ENCODE peak calls at places on chromosomes 6 and 20, in nine cellular contexts. One of them, this sample, is unnamed.

GRCh38 chr6:5315883-5316282 is 54.6 kb downstream of the FARS2 start:
- DNase-seq in kidney: no peak
- DNase-seq in left lung: no peak
- DNase-seq in lower lobe of right lung: no peak
- DNase-seq in heart left ventricle: no peak
- DNase-seq in cardiac muscle cell: no peak
- DNase-seq in CD4-positive, CD25-positive, alpha-beta regulatory T cell: no peak
- DNase-seq in stomach: no peak
- DNase-seq in fibroblast of lung: no peak
- DNase-seq in this sample: no peak

GRCh38 chr6:126176266-126176665 is 163.6 kb upstream of the CENPW start:
- DNase-seq in kidney: no peak
- DNase-seq in left lung: no peak
- DNase-seq in lower lobe of right lung: no peak
- DNase-seq in heart left ventricle: no peak
- DNase-seq in cardiac muscle cell: peak; percentile 50
- DNase-seq in CD4-positive, CD25-positive, alpha-beta regulatory T cell: no peak
- DNase-seq in stomach: no peak
- DNase-seq in fibroblast of lung: peak; percentile 50
- DNase-seq in this sample: no peak

GRCh38 chr20:15491564-15491963 is 1081.7 kb downstream of the KIF16B start:
- DNase-seq in kidney: no peak
- DNase-seq in left lung: no peak
- DNase-seq in lower lobe of right lung: no peak
- DNase-seq in heart left ventricle: no peak
- DNase-seq in cardiac muscle cell: no peak
- DNase-seq in CD4-positive, CD25-positive, alpha-beta regulatory T cell: no peak
- DNase-seq in stomach: peak; percentile 34
- DNase-seq in fibroblast of lung: no peak
- DNase-seq in this sample: no peak

GRCh38 chr6:43736844-43737243 is 33.2 kb upstream of the VEGFA start:
- DNase-seq in kidney: no peak
- DNase-seq in left lung: no peak
- DNase-seq in lower lobe of right lung: no peak
- DNase-seq in heart left ventricle: no peak
- DNase-seq in cardiac muscle cell: no peak
- DNase-seq in CD4-positive, CD25-positive, alpha-beta regulatory T cell: no peak
- DNase-seq in stomach: no peak
- DNase-seq in fibroblast of lung: no peak
- DNase-seq in this sample: peak; percentile 54

GRCh38 chr6:31952140-31952805 is 6.4 kb downstream of the CFB start:
- DNase-seq in kidney: peak; percentile 82
- DNase-seq in left lung: peak; percentile 53
- DNase-seq in lower lobe of right lung: peak; percentile 81
- DNase-seq in heart left ventricle: peak; percentile 73
- DNase-seq in cardiac muscle cell: peak; percentile 79
- DNase-seq in CD4-positive, CD25-positive, alpha-beta regulatory T cell: no peak
- DNase-seq in stomach: peak; percentile 75
- DNase-seq in fibroblast of lung: peak; percentile 71
- DNase-seq in this sample: peak; percentile 83

GRCh38 chr6:33320315-33321181 is 3.0 kb upstream of the ZBTB22 start:
- DNase-seq in kidney: no peak
- DNase-seq in left lung: peak; percentile 55
- DNase-seq in lower lobe of right lung: no peak
- DNase-seq in heart left ventricle: peak; percentile 77
- DNase-seq in cardiac muscle cell: peak; percentile 94
- DNase-seq in CD4-positive, CD25-positive, alpha-beta regulatory T cell: no peak
- DNase-seq in stomach: peak; percentile 59
- DNase-seq in fibroblast of lung: peak; percentile 94
- DNase-seq in this sample: no peak

GRCh38 chr20:1301031-1301529 is 27.9 kb downstream of the SDCBP2 start:
- DNase-seq in kidney: peak; percentile 21
- DNase-seq in left lung: no peak
- DNase-seq in lower lobe of right lung: no peak
- DNase-seq in heart left ventricle: no peak
- DNase-seq in cardiac muscle cell: peak; percentile 74
- DNase-seq in CD4-positive, CD25-positive, alpha-beta regulatory T cell: peak; percentile 28
- DNase-seq in stomach: no peak
- DNase-seq in fibroblast of lung: peak; percentile 53
- DNase-seq in this sample: no peak

GRCh38 chr6:88059221-88059620 is 11.6 kb downstream of the SPACA1 start:
- DNase-seq in kidney: no peak
- DNase-seq in left lung: no peak
- DNase-seq in lower lobe of right lung: no peak
- DNase-seq in heart left ventricle: no peak
- DNase-seq in cardiac muscle cell: no peak
- DNase-seq in CD4-positive, CD25-positive, alpha-beta regulatory T cell: no peak
- DNase-seq in stomach: no peak
- DNase-seq in fibroblast of lung: no peak
- DNase-seq in this sample: no peak

GRCh38 chr6:87174078-87174579 is 18.8 kb downstream of the ZNF292 start:
- DNase-seq in kidney: no peak
- DNase-seq in left lung: no peak
- DNase-seq in lower lobe of right lung: no peak
- DNase-seq in heart left ventricle: no peak
- DNase-seq in cardiac muscle cell: no peak
- DNase-seq in CD4-positive, CD25-positive, alpha-beta regulatory T cell: no peak
- DNase-seq in stomach: no peak
- DNase-seq in fibroblast of lung: no peak
- DNase-seq in this sample: no peak

GRCh38 chr20:22524393-22525015 is 59.9 kb downstream of the FOXA2 start:
- DNase-seq in kidney: no peak
- DNase-seq in left lung: no peak
- DNase-seq in lower lobe of right lung: no peak
- DNase-seq in heart left ventricle: no peak
- DNase-seq in cardiac muscle cell: no peak
- DNase-seq in CD4-positive, CD25-positive, alpha-beta regulatory T cell: no peak
- DNase-seq in stomach: no peak
- DNase-seq in fibroblast of lung: no peak
- DNase-seq in this sample: no peak

GRCh38 chr6:93678841-93679454 is 259.6 kb upstream of the EPHA7 start:
- DNase-seq in kidney: no peak
- DNase-seq in left lung: no peak
- DNase-seq in lower lobe of right lung: no peak
- DNase-seq in heart left ventricle: no peak
- DNase-seq in cardiac muscle cell: peak; percentile 31
- DNase-seq in CD4-positive, CD25-positive, alpha-beta regulatory T cell: no peak
- DNase-seq in stomach: no peak
- DNase-seq in fibroblast of lung: peak; percentile 22
- DNase-seq in this sample: no peak

GRCh38 chr6:20922743-20923142 is 388.5 kb downstream of the CDKAL1 start:
- DNase-seq in kidney: no peak
- DNase-seq in left lung: no peak
- DNase-seq in lower lobe of right lung: no peak
- DNase-seq in heart left ventricle: no peak
- DNase-seq in cardiac muscle cell: no peak
- DNase-seq in CD4-positive, CD25-positive, alpha-beta regulatory T cell: no peak
- DNase-seq in stomach: no peak
- DNase-seq in fibroblast of lung: no peak
- DNase-seq in this sample: no peak

GRCh38 chr6:167116109-167116837 is 6.6 kb upstream of the CCR6 start:
- DNase-seq in kidney: peak; percentile 66
- DNase-seq in left lung: no peak
- DNase-seq in lower lobe of right lung: no peak
- DNase-seq in heart left ventricle: no peak
- DNase-seq in cardiac muscle cell: peak; percentile 56
- DNase-seq in CD4-positive, CD25-positive, alpha-beta regulatory T cell: no peak
- DNase-seq in stomach: no peak
- DNase-seq in fibroblast of lung: no peak
- DNase-seq in this sample: no peak

GRCh38 chr6:18742406-18742805 is 355.3 kb downstream of the RNF144B start:
- DNase-seq in kidney: no peak
- DNase-seq in left lung: no peak
- DNase-seq in lower lobe of right lung: no peak
- DNase-seq in heart left ventricle: no peak
- DNase-seq in cardiac muscle cell: peak; percentile 13
- DNase-seq in CD4-positive, CD25-positive, alpha-beta regulatory T cell: no peak
- DNase-seq in stomach: no peak
- DNase-seq in fibroblast of lung: peak; percentile 40
- DNase-seq in this sample: no peak

GRCh38 chr6:47247227-47247797 is 62.4 kb downstream of the TNFRSF21 start:
- DNase-seq in kidney: no peak
- DNase-seq in left lung: no peak
- DNase-seq in lower lobe of right lung: no peak
- DNase-seq in heart left ventricle: no peak
- DNase-seq in cardiac muscle cell: peak; percentile 49
- DNase-seq in CD4-positive, CD25-positive, alpha-beta regulatory T cell: no peak
- DNase-seq in stomach: no peak
- DNase-seq in fibroblast of lung: peak; percentile 50
- DNase-seq in this sample: no peak

GRCh38 chr6:38179300-38179699 is 359.8 kb downstream of the ZFAND3 start:
- DNase-seq in kidney: no peak
- DNase-seq in left lung: peak; percentile 15
- DNase-seq in lower lobe of right lung: no peak
- DNase-seq in heart left ventricle: peak; percentile 24
- DNase-seq in cardiac muscle cell: no peak
- DNase-seq in CD4-positive, CD25-positive, alpha-beta regulatory T cell: no peak
- DNase-seq in stomach: peak; percentile 15
- DNase-seq in fibroblast of lung: no peak
- DNase-seq in this sample: peak; percentile 40

GRCh38 chr20:16007978-16008377 is 565.3 kb downstream of the KIF16B start:
- DNase-seq in kidney: no peak
- DNase-seq in left lung: no peak
- DNase-seq in lower lobe of right lung: no peak
- DNase-seq in heart left ventricle: no peak
- DNase-seq in cardiac muscle cell: no peak
- DNase-seq in CD4-positive, CD25-positive, alpha-beta regulatory T cell: no peak
- DNase-seq in stomach: no peak
- DNase-seq in fibroblast of lung: peak; percentile 2
- DNase-seq in this sample: no peak

GRCh38 chr6:53920881-53921280 is 126.1 kb downstream of the LRRC1 start:
- DNase-seq in kidney: no peak
- DNase-seq in left lung: no peak
- DNase-seq in lower lobe of right lung: no peak
- DNase-seq in heart left ventricle: no peak
- DNase-seq in cardiac muscle cell: no peak
- DNase-seq in CD4-positive, CD25-positive, alpha-beta regulatory T cell: no peak
- DNase-seq in stomach: no peak
- DNase-seq in fibroblast of lung: no peak
- DNase-seq in this sample: no peak

GRCh38 chr6:158324136-158324535 is 11.9 kb downstream of the TULP4 start:
- DNase-seq in kidney: no peak
- DNase-seq in left lung: no peak
- DNase-seq in lower lobe of right lung: no peak
- DNase-seq in heart left ventricle: no peak
- DNase-seq in cardiac muscle cell: no peak
- DNase-seq in CD4-positive, CD25-positive, alpha-beta regulatory T cell: no peak
- DNase-seq in stomach: no peak
- DNase-seq in fibroblast of lung: no peak
- DNase-seq in this sample: no peak

GRCh38 chr6:77764364-77764763 is 111.5 kb downstream of the MEI4 start:
- DNase-seq in kidney: no peak
- DNase-seq in left lung: no peak
- DNase-seq in lower lobe of right lung: no peak
- DNase-seq in heart left ventricle: no peak
- DNase-seq in cardiac muscle cell: no peak
- DNase-seq in CD4-positive, CD25-positive, alpha-beta regulatory T cell: no peak
- DNase-seq in stomach: no peak
- DNase-seq in fibroblast of lung: no peak
- DNase-seq in this sample: no peak

GRCh38 chr20:45176526-45176925 is 1.8 kb downstream of the PI3 start:
- DNase-seq in kidney: no peak
- DNase-seq in left lung: no peak
- DNase-seq in lower lobe of right lung: no peak
- DNase-seq in heart left ventricle: no peak
- DNase-seq in cardiac muscle cell: no peak
- DNase-seq in CD4-positive, CD25-positive, alpha-beta regulatory T cell: no peak
- DNase-seq in stomach: no peak
- DNase-seq in fibroblast of lung: no peak
- DNase-seq in this sample: no peak

GRCh38 chr6:17724341-17724740 is 17.6 kb upstream of the NUP153 start:
- DNase-seq in kidney: no peak
- DNase-seq in left lung: no peak
- DNase-seq in lower lobe of right lung: no peak
- DNase-seq in heart left ventricle: no peak
- DNase-seq in cardiac muscle cell: no peak
- DNase-seq in CD4-positive, CD25-positive, alpha-beta regulatory T cell: no peak
- DNase-seq in stomach: no peak
- DNase-seq in fibroblast of lung: no peak
- DNase-seq in this sample: no peak

GRCh38 chr6:7617954-7618764 is 28.2 kb downstream of the SNRNP48 start:
- DNase-seq in kidney: no peak
- DNase-seq in left lung: peak; percentile 60
- DNase-seq in lower lobe of right lung: peak; percentile 70
- DNase-seq in heart left ventricle: no peak
- DNase-seq in cardiac muscle cell: peak; percentile 94
- DNase-seq in CD4-positive, CD25-positive, alpha-beta regulatory T cell: no peak
- DNase-seq in stomach: no peak
- DNase-seq in fibroblast of lung: peak; percentile 30
- DNase-seq in this sample: peak; percentile 73

GRCh38 chr6:89348372-89348771 is 4.2 kb downstream of the UBE2J1 start:
- DNase-seq in kidney: no peak
- DNase-seq in left lung: no peak
- DNase-seq in lower lobe of right lung: no peak
- DNase-seq in heart left ventricle: no peak
- DNase-seq in cardiac muscle cell: no peak
- DNase-seq in CD4-positive, CD25-positive, alpha-beta regulatory T cell: no peak
- DNase-seq in stomach: no peak
- DNase-seq in fibroblast of lung: no peak
- DNase-seq in this sample: no peak
- H3K4me1 ChIP-seq in kidney: peaks cover 18% of the 10 kb centered on the region
- H3K4me1 ChIP-seq in left lung: peaks cover 75% of the 10 kb centered on the region
- H3K4me1 ChIP-seq in lower lobe of right lung: peaks cover 68% of the 10 kb centered on the region
- H3K4me1 ChIP-seq in heart left ventricle: peaks cover 54% of the 10 kb centered on the region
- H3K4me1 ChIP-seq in cardiac muscle cell: peaks cover 39% of the 10 kb centered on the region
- H3K4me1 ChIP-seq in CD4-positive, CD25-positive, alpha-beta regulatory T cell: peaks cover 38% of the 10 kb centered on the region
- H3K4me1 ChIP-seq in stomach: peaks cover 76% of the 10 kb centered on the region
- H3K4me1 ChIP-seq in fibroblast of lung: no peaks in the 10 kb centered on the region
- H3K4me1 ChIP-seq in this sample: peaks cover 45% of the 10 kb centered on the region

GRCh38 chr6:127976796-127977195 is 75.9 kb upstream of the THEMIS start:
- DNase-seq in kidney: no peak
- DNase-seq in left lung: no peak
- DNase-seq in lower lobe of right lung: no peak
- DNase-seq in heart left ventricle: no peak
- DNase-seq in cardiac muscle cell: no peak
- DNase-seq in CD4-positive, CD25-positive, alpha-beta regulatory T cell: no peak
- DNase-seq in stomach: no peak
- DNase-seq in fibroblast of lung: no peak
- DNase-seq in this sample: no peak
- H3K36me3 ChIP-seq in kidney: peaks cover 12% of the 10 kb centered on the region
- H3K36me3 ChIP-seq in left lung: no peaks in the 10 kb centered on the region
- H3K36me3 ChIP-seq in lower lobe of right lung: peaks cover 75% of the 10 kb centered on the region
- H3K36me3 ChIP-seq in heart left ventricle: peaks cover 7% of the 10 kb centered on the region
- H3K36me3 ChIP-seq in cardiac muscle cell: peaks cover 78% of the 10 kb centered on the region
- H3K36me3 ChIP-seq in CD4-positive, CD25-positive, alpha-beta regulatory T cell: no peaks in the 10 kb centered on the region
- H3K36me3 ChIP-seq in stomach: peaks cover 85% of the 10 kb centered on the region
- H3K36me3 ChIP-seq in fibroblast of lung: peaks cover 3% of the 10 kb centered on the region
- H3K36me3 ChIP-seq in this sample: peaks cover 37% of the 10 kb centered on the region

GRCh38 chr6:56551409-56552120 is 91.1 kb downstream of the DST start:
- DNase-seq in kidney: no peak
- DNase-seq in left lung: no peak
- DNase-seq in lower lobe of right lung: no peak
- DNase-seq in heart left ventricle: no peak
- DNase-seq in cardiac muscle cell: no peak
- DNase-seq in CD4-positive, CD25-positive, alpha-beta regulatory T cell: no peak
- DNase-seq in stomach: no peak
- DNase-seq in fibroblast of lung: no peak
- DNase-seq in this sample: no peak
- H3K27ac ChIP-seq in kidney: no peak overlapping the region
- H3K27ac ChIP-seq in left lung: no peak overlapping the region
- H3K27ac ChIP-seq in lower lobe of right lung: no peak overlapping the region
- H3K27ac ChIP-seq in heart left ventricle: peak overlapping the region; percentile 73
- H3K27ac ChIP-seq in cardiac muscle cell: no peak overlapping the region
- H3K27ac ChIP-seq in CD4-positive, CD25-positive, alpha-beta regulatory T cell: no peak overlapping the region
- H3K27ac ChIP-seq in stomach: no peak overlapping the region
- H3K27ac ChIP-seq in fibroblast of lung: no peak overlapping the region
- H3K27ac ChIP-seq in this sample: no peak overlapping the region

GRCh38 chr20:47351643-47352331 is 4.7 kb downstream of the ZMYND8 start:
- DNase-seq in kidney: no peak
- DNase-seq in left lung: no peak
- DNase-seq in lower lobe of right lung: peak; percentile 16
- DNase-seq in heart left ventricle: no peak
- DNase-seq in cardiac muscle cell: no peak
- DNase-seq in CD4-positive, CD25-positive, alpha-beta regulatory T cell: no peak
- DNase-seq in stomach: no peak
- DNase-seq in fibroblast of lung: no peak
- DNase-seq in this sample: no peak
- H3K4me1 ChIP-seq in kidney: peaks cover 75% of the 10 kb centered on the region
- H3K4me1 ChIP-seq in left lung: peaks cover 99% of the 10 kb centered on the region
- H3K4me1 ChIP-seq in lower lobe of right lung: peaks cover 96% of the 10 kb centered on the region
- H3K4me1 ChIP-seq in heart left ventricle: peaks cover 98% of the 10 kb centered on the region
- H3K4me1 ChIP-seq in cardiac muscle cell: peaks cover 95% of the 10 kb centered on the region
- H3K4me1 ChIP-seq in CD4-positive, CD25-positive, alpha-beta regulatory T cell: peaks cover 83% of the 10 kb centered on the region
- H3K4me1 ChIP-seq in stomach: peaks cover 100% of the 10 kb centered on the region
- H3K4me1 ChIP-seq in fibroblast of lung: peaks cover 49% of the 10 kb centered on the region
- H3K4me1 ChIP-seq in this sample: peaks cover 95% of the 10 kb centered on the region

This sample was measured in upper lobe of right lung.